ENCODE peak calls at places on chromosomes 13 and 19, in four cellular contexts. Z is SK-N-SH, S is K562, L is HCT116. J is an unnamed sample.

GRCh38 chr19:36363845-36364244 is 15.2 kb downstream of the ZFP14 start:
- DNase-seq in Z (no peak), S (no peak), L (no peak), J (no peak)

GRCh38 chr19:33661336-33661735 is 39.6 kb downstream of the CHST8 start:
- DNase-seq in Z (no peak), S (no peak), L (no peak), J (no peak)

GRCh38 chr13:113598481-113598880 is 13.9 kb downstream of the TFDP1 start:
- DNase-seq in Z (no peak), S (no peak), L (no peak), J (no peak)

GRCh38 chr13:96744665-96745331 is 249.5 kb downstream of the OXGR1 start:
- DNase-seq in Z (no peak), S (no peak), L (no peak), J (no peak)

GRCh38 chr13:32259116-32259515 is 56.0 kb downstream of the ZAR1L start:
- DNase-seq in Z (no peak), S (no peak), L (no peak), J (peak)

GRCh38 chr19:5094768-5095567 is 126.1 kb downstream of the KDM4B start:
- DNase-seq in Z (peak), S (no peak), L (no peak), J (no peak)

GRCh38 chr19:46602392-46603194 is 1.5 kb downstream of the CALM3 start:
- DNase-seq in Z (peak), S (peak), L (no peak), J (no peak)

GRCh38 chr19:49474545-49474930 is 523 bp downstream of the FLT3LG start:
- DNase-seq in Z (peak), S (no peak), L (no peak), J (no peak)

GRCh38 chr19:720691-721160 is 12.0 kb downstream of the PALM start:
- DNase-seq in Z (peak), S (no peak), L (no peak), J (no peak)

GRCh38 chr19:2064788-2065524 is 13.9 kb upstream of the MKNK2 start:
- DNase-seq in Z (no peak), S (no peak), L (no peak), J (no peak)

GRCh38 chr13:108834193-108834592 is 204.8 kb downstream of the MYO16 start:
- DNase-seq in Z (no peak), S (no peak), L (peak), J (peak)

GRCh38 chr13:106418556-106418955 is 116.9 kb downstream of the EFNB2 start:
- DNase-seq in Z (peak), S (no peak), L (no peak), J (no peak)

GRCh38 chr19:3606690-3607289 is at the start of gene TBXA2R:
- DNase-seq in Z (peak), S (peak), L (peak), J (peak)

GRCh38 chr19:45506991-45507863 is at the start of gene VASP:
- DNase-seq in Z (peak), S (peak), L (peak), J (no peak)

GRCh38 chr13:96817336-96817941 is 176.8 kb downstream of the OXGR1 start:
- DNase-seq in Z (peak), S (peak), L (peak), J (peak)

GRCh38 chr13:98507060-98507797 is 69.7 kb downstream of the STK24 start:
- DNase-seq in Z (peak), S (no peak), L (no peak), J (peak)

GRCh38 chr19:12751635-12752034 is at the start of gene BEST2:
- DNase-seq in Z (no peak), S (peak), L (no peak), J (no peak)

GRCh38 chr13:93951153-93951552 is 528.3 kb downstream of the DCT start:
- DNase-seq in Z (no peak), S (no peak), L (no peak), J (no peak)

GRCh38 chr19:11624064-11624463 is 26.8 kb downstream of the ZNF627 start:
- DNase-seq in Z (no peak), S (no peak), L (no peak), J (no peak)

GRCh38 chr13:25149670-25150069 is 22.4 kb downstream of the AMER2 start:
- DNase-seq in Z (no peak), S (no peak), L (no peak), J (no peak)

GRCh38 chr19:9819590-9819898 is 665 bp upstream of the FBXL12 start:
- DNase-seq in Z (no peak), S (peak), L (no peak), J (no peak)

GRCh38 chr19:10730932-10731331 is 13.1 kb downstream of the DNM2 start:
- DNase-seq in Z (no peak), S (no peak), L (no peak), J (no peak)

GRCh38 chr13:97977982-97978381 is 24.5 kb downstream of the IPO5 start:
- DNase-seq in Z (no peak), S (no peak), L (no peak), J (no peak)

GRCh38 chr13:74554581-74555290 is 420.5 kb upstream of the KLF12 start:
- DNase-seq in Z (peak), S (no peak), L (no peak), J (no peak)

GRCh38 chr19:12163841-12164240 is 945 bp downstream of the ZNF136 start:
- DNase-seq in Z (peak), S (peak), L (no peak), J (no peak)

GRCh38 chr13:41670873-41671443 is 213.6 kb downstream of the RGCC start:
- DNase-seq in Z (no peak), S (no peak), L (no peak), J (no peak)

GRCh38 chr19:17419491-17420266 is at the start of gene MVB12A:
- DNase-seq in Z (peak), S (peak), L (peak), J (peak)

GRCh38 chr13:109858319-109858718 is 71.9 kb upstream of the IRS2 start:
- DNase-seq in Z (no peak), S (no peak), L (peak), J (no peak)

GRCh38 chr19:55611300-55611982 is 6.0 kb downstream of the ZNF865 start:
- DNase-seq in Z (peak), S (no peak), L (no peak), J (no peak)

GRCh38 chr19:15453091-15453498 is 3.3 kb upstream of the WIZ start:
- DNase-seq in Z (peak), S (no peak), L (no peak), J (no peak)

GRCh38 chr13:95535243-95535642 is 17.3 kb upstream of the CLDN10 start:
- DNase-seq in Z (no peak), S (no peak), L (peak), J (no peak)

DNA sequence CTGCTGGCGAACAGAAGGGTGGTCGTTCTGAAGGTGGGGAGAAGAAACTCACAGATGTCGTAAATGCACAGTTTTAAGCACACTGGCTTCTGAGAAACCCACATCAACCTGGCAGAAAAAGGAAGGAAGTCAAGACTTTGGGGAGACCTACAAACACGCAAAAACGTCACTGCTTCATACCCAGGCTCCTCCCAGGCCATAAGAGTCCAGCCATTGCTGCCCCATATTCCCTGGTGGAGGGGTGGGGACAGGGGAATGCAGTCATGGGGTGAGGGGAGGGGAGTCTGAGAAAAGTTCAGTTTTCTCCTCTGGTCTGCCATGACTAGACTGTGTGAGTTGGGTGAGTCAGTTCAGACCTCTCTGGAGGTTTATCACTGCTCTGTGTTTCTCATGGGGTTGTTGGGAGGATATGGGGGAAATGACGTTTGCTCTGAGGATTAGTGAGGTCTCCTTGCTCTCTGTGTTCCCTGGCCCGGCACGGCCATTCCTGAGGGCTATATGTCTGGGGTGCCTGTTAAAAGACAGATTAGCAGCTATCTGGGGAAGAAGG is 139.0 kb downstream of the FLT1 start:
- DNase-seq in Z (no peak), S (no peak), L (no peak), J (no peak)
- TF ChIP-seq JUND in Z (no peak), S (peak), L (no peak), J (no peak)

GRCh38 chr13:29977721-29978120 is 127.3 kb upstream of the UBL3 start:
- DNase-seq in Z (no peak), S (no peak), L (no peak), J (no peak)
- TF ChIP-seq JUND in Z (no peak), S (no peak), L (no peak), J (no peak)

DNA sequence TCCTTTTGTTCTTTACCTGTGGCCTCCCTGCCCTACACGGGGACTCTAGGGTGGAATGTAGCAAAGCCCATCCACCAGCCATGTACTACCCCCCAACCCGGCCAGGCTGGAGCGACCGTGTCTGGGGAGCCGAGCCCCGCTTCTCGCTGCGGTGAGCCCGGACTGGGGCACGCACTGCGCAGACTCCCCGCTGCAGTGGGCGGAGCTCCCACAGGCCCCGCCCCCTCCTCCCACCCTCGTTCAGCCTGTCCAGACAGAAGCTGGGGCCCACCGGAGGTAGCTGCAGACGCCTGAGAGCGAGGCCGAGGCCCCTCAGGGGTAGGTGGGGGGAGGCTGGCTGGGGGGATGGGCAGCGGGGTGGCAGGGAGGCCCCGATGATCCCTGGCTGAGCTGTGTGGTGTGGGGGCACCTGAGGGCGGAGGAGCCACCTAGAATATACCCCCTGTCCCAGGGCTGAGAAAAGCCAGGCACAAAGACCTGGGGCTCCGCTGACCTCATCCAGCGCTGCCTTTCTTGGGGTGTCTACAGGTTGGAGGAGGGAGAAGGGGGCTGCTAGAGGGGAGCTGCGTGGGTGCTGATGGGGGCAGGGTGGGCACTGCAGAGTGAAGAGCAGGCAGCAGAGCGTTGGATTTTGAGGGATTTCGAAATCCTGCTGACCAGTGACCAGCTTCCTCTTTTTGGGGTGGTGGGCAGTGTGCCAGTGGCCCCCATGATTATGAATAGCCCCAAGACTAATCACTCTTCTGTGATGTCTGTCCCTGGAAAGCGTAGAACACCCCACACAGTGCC is 17.3 kb downstream of the PLD3 start:
- DNase-seq in Z (peak), S (peak), L (no peak), J (no peak)
- TF ChIP-seq JUND in Z (no peak), S (no peak), L (no peak), J (no peak)

GRCh38 chr19:29836409-29836825 is 24.6 kb downstream of the CCNE1 start:
- DNase-seq in Z (no peak), S (no peak), L (no peak), J (no peak)
- TF ChIP-seq JUND in Z (no peak), S (no peak), L (no peak), J (no peak)